ENCODE peak calls at places on chromosomes 2 and 18, in ten cellular contexts. U, Z, Q, K, I, V, T, X, L and R are unnamed samples.

GRCh38 chr2:117980783-117981676 is 32.8 kb downstream of the CCDC93 start:
- DNase-seq in Z (no peak), T (peak), Q (peak), X (no peak), L (peak), I (no peak), K (no peak), V (peak), U (no peak), R (peak)

GRCh38 chr2:218482651-218483050 is 63.7 kb downstream of the VIL1 start:
- DNase-seq in K (no peak), U (no peak), X (no peak), I (no peak), Z (no peak), L (no peak), Q (no peak), V (no peak), T (no peak), R (peak)

GRCh38 chr2:230774348-230774951 is 61.8 kb downstream of the CAB39 start:
- DNase-seq in K (no peak), Q (peak), Z (no peak), V (peak), X (no peak), L (peak), I (no peak), T (peak), U (no peak), R (peak)

GRCh38 chr18:42105382-42105781 is 150.3 kb downstream of the PIK3C3 start:
- DNase-seq in V (no peak), T (no peak), Q (no peak), X (no peak), I (no peak), U (no peak), Z (no peak), K (no peak), L (no peak), R (no peak)

GRCh38 chr2:85137131-85137530 is 3.9 kb downstream of the TCF7L1 start:
- DNase-seq in T (no peak), X (no peak), Z (no peak), L (no peak), U (no peak), V (no peak), I (no peak), K (no peak), Q (no peak), R (no peak)

GRCh38 chr2:66432801-66433694 is 1.9 kb upstream of the MEIS1 start:
- DNase-seq in T (peak), Q (peak), Z (no peak), K (peak), X (peak), L (peak), U (peak), I (no peak), V (peak), R (peak)

GRCh38 chr2:85707304-85707703 is 13.1 kb downstream of the GNLY start:
- DNase-seq in I (peak), T (peak), X (peak), U (peak), L (peak), V (peak), K (peak), Q (peak), Z (peak), R (peak)

GRCh38 chr2:73999881-74000597 is 15.3 kb downstream of the TET3 start:
- DNase-seq in X (peak), I (no peak), V (no peak), U (no peak), L (no peak), Q (peak), T (no peak), Z (no peak), K (no peak), R (no peak)

GRCh38 chr18:610214-610928 is 13.6 kb downstream of the CLUL1 start:
- DNase-seq in U (no peak), L (no peak), Q (no peak), T (no peak), X (no peak), V (no peak), I (no peak), Z (no peak), K (no peak), R (no peak)

GRCh38 chr2:43218550-43219382 is 7.6 kb downstream of the ZFP36L2 start:
- DNase-seq in V (peak), X (peak), Q (peak), K (peak), U (peak), L (no peak), T (peak), I (peak), Z (peak), R (no peak)

GRCh38 chr2:124533226-124533954 is 508.3 kb downstream of the CNTNAP5 start:
- DNase-seq in I (no peak), L (no peak), X (no peak), Z (no peak), K (no peak), U (no peak), T (no peak), Q (no peak), V (no peak), R (no peak)

GRCh38 chr2:120934891-120935338 is 199.2 kb downstream of the GLI2 start:
- DNase-seq in U (no peak), Z (no peak), T (peak), I (no peak), K (peak), Q (peak), X (peak), V (peak), L (peak), R (peak)

GRCh38 chr2:130892793-130893785 is 56.4 kb downstream of the ARHGEF4 start:
- DNase-seq in V (no peak), L (no peak), I (no peak), X (no peak), K (no peak), Q (no peak), U (no peak), Z (no peak), T (no peak), R (no peak)

GRCh38 chr2:226117506-226118065 is 682.0 kb downstream of the IRS1 start:
- DNase-seq in I (no peak), K (no peak), X (no peak), L (no peak), Z (no peak), T (no peak), U (no peak), Q (no peak), V (no peak), R (peak)

GRCh38 chr2:157185828-157186227 is 71.7 kb upstream of the GALNT5 start:
- DNase-seq in X (no peak), T (no peak), U (peak), Z (no peak), V (no peak), Q (peak), I (no peak), K (no peak), L (no peak), R (peak)

GRCh38 chr18:332721-333513 is 65.1 kb upstream of the THOC1 start:
- DNase-seq in L (peak), K (no peak), I (no peak), T (no peak), Q (no peak), V (no peak), U (no peak), Z (no peak), X (no peak), R (no peak)

GRCh38 chr18:45104071-45104440 is 423.4 kb downstream of the SETBP1 start:
- DNase-seq in U (no peak), Z (no peak), K (no peak), I (no peak), Q (no peak), L (no peak), X (no peak), V (no peak), T (no peak), R (no peak)

GRCh38 chr2:165872101-165872791 is 78.2 kb upstream of the GALNT3 start:
- DNase-seq in I (no peak), T (no peak), U (no peak), L (peak), K (no peak), V (no peak), Z (no peak), Q (no peak), X (no peak), R (no peak)

GRCh38 chr2:39411186-39411944 is 25.7 kb downstream of the MAP4K3 start:
- DNase-seq in K (no peak), L (peak), Q (peak), Z (no peak), T (peak), I (no peak), V (peak), X (no peak), U (peak), R (peak)

GRCh38 chr2:69138247-69138754 is 125.3 kb downstream of the ANTXR1 start:
- DNase-seq in U (peak), Q (peak), V (peak), T (peak), I (no peak), L (peak), X (no peak), Z (no peak), K (no peak), R (peak)

GRCh38 chr2:69191672-69192071 is 178.7 kb downstream of the ANTXR1 start:
- DNase-seq in U (no peak), K (no peak), V (no peak), Z (no peak), L (no peak), X (no peak), Q (no peak), T (no peak), I (no peak), R (no peak)

GRCh38 chr2:159140070-159140774 is 146.3 kb downstream of the WDSUB1 start:
- DNase-seq in K (peak), Z (no peak), Q (peak), V (peak), T (peak), L (no peak), I (no peak), U (no peak), X (no peak), R (peak)

GRCh38 chr2:12321886-12322285 is 394.9 kb upstream of the TRIB2 start:
- DNase-seq in X (no peak), U (no peak), K (no peak), L (no peak), V (no peak), Q (no peak), T (no peak), I (no peak), Z (no peak), R (peak)

GRCh38 chr18:57715073-57715472 is 88.0 kb downstream of the ATP8B1 start:
- DNase-seq in U (no peak), L (no peak), T (no peak), Q (no peak), V (no peak), X (no peak), I (no peak), Z (no peak), K (no peak), R (no peak)

GRCh38 chr18:48293954-48294893 is 115.0 kb downstream of the ZBTB7C start:
- DNase-seq in U (peak), V (peak), Z (no peak), K (no peak), T (no peak), Q (no peak), I (no peak), X (no peak), L (no peak), R (peak)